ENCODE peak calls at places on chromosomes 4 and X, in seven cellular contexts. One of them, this sample, is unnamed.
A peak's percentile ranks its signal among the peaks of the same experiment; 100 is the strongest.

GRCh38 chr4:52076731-52077130 is 25.6 kb downstream of the SPATA18 start:
- DNase-seq in GM13977: no peak
- DNase-seq in psoas muscle: peak; percentile 11
- DNase-seq in GM20000: no peak
- DNase-seq in sigmoid colon: no peak
- DNase-seq in lower leg skin: no peak
- DNase-seq in pancreas: peak; percentile 58
- DNase-seq in this sample: no peak

GRCh38 chrX:155211208-155211607 is 5.1 kb upstream of the VBP1 start:
- DNase-seq in GM13977: no peak
- DNase-seq in psoas muscle: no peak
- DNase-seq in GM20000: no peak
- DNase-seq in sigmoid colon: no peak
- DNase-seq in lower leg skin: no peak
- DNase-seq in pancreas: no peak
- DNase-seq in this sample: no peak

GRCh38 chr4:111011458-111011857 is 388.6 kb upstream of the PITX2 start:
- DNase-seq in GM13977: no peak
- DNase-seq in psoas muscle: no peak
- DNase-seq in GM20000: no peak
- DNase-seq in sigmoid colon: no peak
- DNase-seq in lower leg skin: no peak
- DNase-seq in pancreas: no peak
- DNase-seq in this sample: no peak

GRCh38 chrX:47452112-47452511 is 30.9 kb downstream of the ZNF41 start:
- DNase-seq in GM13977: no peak
- DNase-seq in psoas muscle: no peak
- DNase-seq in GM20000: no peak
- DNase-seq in sigmoid colon: no peak
- DNase-seq in lower leg skin: no peak
- DNase-seq in pancreas: no peak
- DNase-seq in this sample: no peak

GRCh38 chrX:2629316-2630168 is 61.6 kb upstream of the CD99 start:
- DNase-seq in GM13977: no peak
- DNase-seq in psoas muscle: no peak
- DNase-seq in GM20000: no peak
- DNase-seq in sigmoid colon: no peak
- DNase-seq in lower leg skin: no peak
- DNase-seq in pancreas: no peak
- DNase-seq in this sample: no peak

GRCh38 chr4:146269228-146269653 is 54.9 kb downstream of the REELD1 start:
- DNase-seq in GM13977: no peak
- DNase-seq in psoas muscle: no peak
- DNase-seq in GM20000: peak; percentile 41
- DNase-seq in sigmoid colon: no peak
- DNase-seq in lower leg skin: no peak
- DNase-seq in pancreas: no peak
- DNase-seq in this sample: no peak

GRCh38 chrX:46777971-46778810 is 19.3 kb upstream of the SLC9A7 start:
- DNase-seq in GM13977: no peak
- DNase-seq in psoas muscle: no peak
- DNase-seq in GM20000: no peak
- DNase-seq in sigmoid colon: no peak
- DNase-seq in lower leg skin: no peak
- DNase-seq in pancreas: no peak
- DNase-seq in this sample: no peak

GRCh38 chr4:176191974-176192373 is 3.4 kb downstream of the SPATA4 start:
- DNase-seq in GM13977: no peak
- DNase-seq in psoas muscle: no peak
- DNase-seq in GM20000: no peak
- DNase-seq in sigmoid colon: no peak
- DNase-seq in lower leg skin: no peak
- DNase-seq in pancreas: no peak
- DNase-seq in this sample: no peak

GRCh38 chr4:101136373-101137370 is 210.7 kb downstream of the PPP3CA start:
- DNase-seq in GM13977: no peak
- DNase-seq in psoas muscle: no peak
- DNase-seq in GM20000: no peak
- DNase-seq in sigmoid colon: no peak
- DNase-seq in lower leg skin: no peak
- DNase-seq in pancreas: no peak
- DNase-seq in this sample: no peak

GRCh38 chr4:24675723-24676122 is 91.4 kb upstream of the DHX15 start:
- DNase-seq in GM13977: no peak
- DNase-seq in psoas muscle: no peak
- DNase-seq in GM20000: no peak
- DNase-seq in sigmoid colon: no peak
- DNase-seq in lower leg skin: no peak
- DNase-seq in pancreas: no peak
- DNase-seq in this sample: no peak

GRCh38 chr4:152033621-152034020 is 272.8 kb upstream of the GATB start:
- DNase-seq in GM13977: no peak
- DNase-seq in psoas muscle: no peak
- DNase-seq in GM20000: no peak
- DNase-seq in sigmoid colon: no peak
- DNase-seq in lower leg skin: no peak
- DNase-seq in pancreas: no peak
- DNase-seq in this sample: peak; percentile 76

GRCh38 chr4:156581282-156581681 is 390.3 kb downstream of the PDGFC start:
- DNase-seq in GM13977: no peak
- DNase-seq in psoas muscle: no peak
- DNase-seq in GM20000: no peak
- DNase-seq in sigmoid colon: no peak
- DNase-seq in lower leg skin: no peak
- DNase-seq in pancreas: no peak
- DNase-seq in this sample: no peak

GRCh38 chr4:15398001-15398400 is 29.8 kb upstream of the C1QTNF7 start:
- DNase-seq in GM13977: no peak
- DNase-seq in psoas muscle: no peak
- DNase-seq in GM20000: no peak
- DNase-seq in sigmoid colon: no peak
- DNase-seq in lower leg skin: no peak
- DNase-seq in pancreas: no peak
- DNase-seq in this sample: no peak

GRCh38 chr4:173697840-173698239 is 167.8 kb upstream of the HAND2 start:
- DNase-seq in GM13977: no peak
- DNase-seq in psoas muscle: no peak
- DNase-seq in GM20000: no peak
- DNase-seq in sigmoid colon: no peak
- DNase-seq in lower leg skin: no peak
- DNase-seq in pancreas: no peak
- DNase-seq in this sample: no peak

GRCh38 chr4:94208268-94208667 is 603 bp downstream of the SMARCAD1 start:
- DNase-seq in GM13977: no peak
- DNase-seq in psoas muscle: no peak
- DNase-seq in GM20000: no peak
- DNase-seq in sigmoid colon: no peak
- DNase-seq in lower leg skin: no peak
- DNase-seq in pancreas: no peak
- DNase-seq in this sample: no peak

DNA sequence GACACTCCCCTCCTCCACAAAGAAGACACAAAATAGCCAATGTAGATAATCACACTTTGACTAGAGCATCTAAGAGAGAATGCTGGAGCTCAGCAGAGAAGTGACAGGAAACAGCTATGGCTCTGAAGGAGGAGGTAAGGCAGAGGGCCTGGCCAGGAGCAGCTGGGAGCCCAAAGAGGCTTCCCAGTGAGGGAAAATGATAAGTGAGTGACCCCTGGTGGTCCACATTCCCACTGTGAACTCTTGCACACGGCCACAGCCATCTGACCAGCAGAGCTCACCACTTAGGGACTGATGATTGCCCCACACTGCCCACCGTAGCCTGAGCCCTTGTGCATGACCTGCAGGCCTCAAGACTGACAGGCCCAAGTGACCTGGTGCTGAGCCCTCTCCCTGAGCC is 162.7 kb upstream of the GALNTL6 start:
- DNase-seq in GM13977: peak; percentile 14
- DNase-seq in psoas muscle: no peak
- DNase-seq in GM20000: peak; percentile 26
- DNase-seq in sigmoid colon: no peak
- DNase-seq in lower leg skin: no peak
- DNase-seq in pancreas: no peak
- DNase-seq in this sample: no peak
- TF ChIP-seq CTCF in GM13977: peak; percentile 28
- TF ChIP-seq CTCF in psoas muscle: no peak
- TF ChIP-seq CTCF in GM20000: peak; percentile 16
- TF ChIP-seq CTCF in sigmoid colon: no peak
- TF ChIP-seq CTCF in lower leg skin: no peak
- TF ChIP-seq CTCF in pancreas: no peak
- TF ChIP-seq CTCF in this sample: peak; percentile 13

DNA sequence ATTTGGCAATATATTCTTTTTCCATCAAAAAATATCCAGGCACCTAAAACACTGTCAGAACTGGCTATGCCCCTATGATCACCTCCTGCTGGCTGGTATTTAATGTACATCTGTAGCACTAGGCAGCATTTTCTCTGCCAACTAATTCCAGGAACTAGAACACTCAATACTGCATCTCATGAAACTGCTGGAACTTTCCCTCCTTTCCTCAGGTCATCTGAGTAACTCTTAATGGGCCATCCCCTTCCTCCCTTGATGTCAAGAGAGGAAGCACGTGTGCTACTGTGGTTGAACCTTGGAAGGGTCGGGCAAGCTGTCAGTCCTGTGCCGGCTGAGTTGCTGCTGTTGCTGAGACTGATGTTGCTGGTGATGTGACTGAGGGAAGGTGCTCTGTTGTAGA is 39.4 kb downstream of the TMEM165 start:
- DNase-seq in GM13977: no peak
- DNase-seq in psoas muscle: no peak
- DNase-seq in GM20000: peak; percentile 5
- DNase-seq in sigmoid colon: no peak
- DNase-seq in lower leg skin: no peak
- DNase-seq in pancreas: no peak
- DNase-seq in this sample: no peak
- TF ChIP-seq CTCF in GM13977: peak; percentile 33
- TF ChIP-seq CTCF in psoas muscle: no peak
- TF ChIP-seq CTCF in GM20000: no peak
- TF ChIP-seq CTCF in sigmoid colon: peak; percentile 22
- TF ChIP-seq CTCF in lower leg skin: no peak
- TF ChIP-seq CTCF in pancreas: no peak
- TF ChIP-seq CTCF in this sample: peak; percentile 34

GRCh38 chr4:31946456-31946855 is 1226.3 kb downstream of the PCDH7 start:
- DNase-seq in GM13977: no peak
- DNase-seq in psoas muscle: no peak
- DNase-seq in GM20000: no peak
- DNase-seq in sigmoid colon: no peak
- DNase-seq in lower leg skin: no peak
- DNase-seq in pancreas: no peak
- DNase-seq in this sample: no peak
- TF ChIP-seq CTCF in GM13977: no peak
- TF ChIP-seq CTCF in psoas muscle: no peak
- TF ChIP-seq CTCF in GM20000: no peak
- TF ChIP-seq CTCF in sigmoid colon: no peak
- TF ChIP-seq CTCF in lower leg skin: no peak
- TF ChIP-seq CTCF in pancreas: no peak
- TF ChIP-seq CTCF in this sample: no peak

DNA sequence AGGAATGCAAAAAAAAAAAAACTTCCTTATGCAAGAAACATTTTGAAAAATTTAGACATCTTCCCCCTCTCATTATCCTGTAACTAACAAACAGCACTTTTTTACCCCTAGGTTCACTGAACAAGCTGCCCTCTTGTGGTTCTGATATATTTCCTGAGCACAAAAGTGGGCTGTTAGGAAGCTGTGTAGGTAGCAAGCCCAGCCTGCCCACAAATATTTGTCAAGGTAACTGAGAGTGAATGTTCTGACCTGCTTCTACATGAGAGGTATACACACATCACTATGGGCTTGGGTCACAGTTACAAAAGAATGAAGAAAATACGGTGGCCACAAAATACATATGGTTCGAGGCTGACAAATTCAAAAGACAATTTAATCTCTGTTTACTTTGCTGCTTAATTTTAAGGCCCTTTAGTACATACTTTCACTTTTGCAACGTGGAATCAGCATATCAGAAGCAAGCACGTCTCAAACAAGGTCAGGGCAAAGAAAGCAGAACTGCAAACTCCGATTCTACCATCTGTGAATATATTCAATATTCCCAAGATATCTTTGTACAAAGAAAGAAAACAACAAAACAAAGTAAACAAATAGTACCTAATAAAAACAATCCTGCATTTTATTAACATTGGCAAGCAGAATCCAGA is 78.6 kb downstream of the RBM47 start:
- DNase-seq in GM13977: peak; percentile 52
- DNase-seq in psoas muscle: no peak
- DNase-seq in GM20000: peak; percentile 47
- DNase-seq in sigmoid colon: no peak
- DNase-seq in lower leg skin: no peak
- DNase-seq in pancreas: no peak
- DNase-seq in this sample: no peak
- TF ChIP-seq CTCF in GM13977: peak; percentile 54
- TF ChIP-seq CTCF in psoas muscle: no peak
- TF ChIP-seq CTCF in GM20000: peak; percentile 61
- TF ChIP-seq CTCF in sigmoid colon: no peak
- TF ChIP-seq CTCF in lower leg skin: no peak
- TF ChIP-seq CTCF in pancreas: peak; percentile 26
- TF ChIP-seq CTCF in this sample: peak; percentile 30

GRCh38 chr4:98150092-98150761 is 7.0 kb upstream of the STPG2 start:
- DNase-seq in GM13977: no peak
- DNase-seq in psoas muscle: no peak
- DNase-seq in GM20000: no peak
- DNase-seq in sigmoid colon: no peak
- DNase-seq in lower leg skin: no peak
- DNase-seq in pancreas: no peak
- DNase-seq in this sample: no peak
- TF ChIP-seq CTCF in GM13977: no peak
- TF ChIP-seq CTCF in psoas muscle: peak; percentile 17
- TF ChIP-seq CTCF in GM20000: no peak
- TF ChIP-seq CTCF in sigmoid colon: no peak
- TF ChIP-seq CTCF in lower leg skin: no peak
- TF ChIP-seq CTCF in pancreas: no peak
- TF ChIP-seq CTCF in this sample: peak; percentile 55

GRCh38 chrX:49043987-49044281 is 777 bp upstream of the TFE3 start:
- DNase-seq in GM13977: no peak
- DNase-seq in psoas muscle: no peak
- DNase-seq in GM20000: no peak
- DNase-seq in sigmoid colon: no peak
- DNase-seq in lower leg skin: no peak
- DNase-seq in pancreas: no peak
- DNase-seq in this sample: no peak
- TF ChIP-seq CTCF in GM13977: no peak
- TF ChIP-seq CTCF in psoas muscle: no peak
- TF ChIP-seq CTCF in GM20000: no peak
- TF ChIP-seq CTCF in sigmoid colon: peak; percentile 0
- TF ChIP-seq CTCF in lower leg skin: no peak
- TF ChIP-seq CTCF in pancreas: no peak
- TF ChIP-seq CTCF in this sample: no peak